ENCODE peak calls at places on chromosome 16, in nine cellular contexts. One of them, this sample, is unnamed.

GRCh38 chr16:918741-919657 is 51.8 kb downstream of the LMF1 start:
- DNase-seq in endodermal cell: no peak
- DNase-seq in body of pancreas: no peak
- DNase-seq in effector memory CD4-positive, alpha-beta T cell: no peak
- DNase-seq in aorta: peak; percentile 36
- DNase-seq in cardiac muscle cell: no peak
- DNase-seq in PC-3: no peak
- DNase-seq in transverse colon: no peak
- DNase-seq in ascending aorta: no peak
- DNase-seq in this sample: no peak

GRCh38 chr16:65889533-65889966 is 476.9 kb upstream of the CDH5 start:
- DNase-seq in endodermal cell: peak; percentile 55
- DNase-seq in body of pancreas: no peak
- DNase-seq in effector memory CD4-positive, alpha-beta T cell: no peak
- DNase-seq in aorta: no peak
- DNase-seq in cardiac muscle cell: peak; percentile 7
- DNase-seq in PC-3: peak; percentile 96
- DNase-seq in transverse colon: no peak
- DNase-seq in ascending aorta: no peak
- DNase-seq in this sample: no peak

GRCh38 chr16:52450906-52451305 is 96.0 kb downstream of the TOX3 start:
- DNase-seq in endodermal cell: no peak
- DNase-seq in body of pancreas: no peak
- DNase-seq in effector memory CD4-positive, alpha-beta T cell: no peak
- DNase-seq in aorta: no peak
- DNase-seq in cardiac muscle cell: no peak
- DNase-seq in PC-3: no peak
- DNase-seq in transverse colon: no peak
- DNase-seq in ascending aorta: no peak
- DNase-seq in this sample: no peak

GRCh38 chr16:24071990-24072389 is 184.1 kb upstream of the CACNG3 start:
- DNase-seq in endodermal cell: no peak
- DNase-seq in body of pancreas: no peak
- DNase-seq in effector memory CD4-positive, alpha-beta T cell: no peak
- DNase-seq in aorta: no peak
- DNase-seq in cardiac muscle cell: no peak
- DNase-seq in PC-3: no peak
- DNase-seq in transverse colon: no peak
- DNase-seq in ascending aorta: no peak
- DNase-seq in this sample: no peak

GRCh38 chr16:70703041-70703834 is 17.4 kb upstream of the MTSS2 start:
- DNase-seq in endodermal cell: peak; percentile 86
- DNase-seq in body of pancreas: no peak
- DNase-seq in effector memory CD4-positive, alpha-beta T cell: no peak
- DNase-seq in aorta: peak; percentile 89
- DNase-seq in cardiac muscle cell: peak; percentile 47
- DNase-seq in PC-3: no peak
- DNase-seq in transverse colon: peak; percentile 47
- DNase-seq in ascending aorta: peak; percentile 80
- DNase-seq in this sample: no peak

GRCh38 chr16:47019563-47019962 is 46.1 kb upstream of the DNAJA2 start:
- DNase-seq in endodermal cell: no peak
- DNase-seq in body of pancreas: no peak
- DNase-seq in effector memory CD4-positive, alpha-beta T cell: no peak
- DNase-seq in aorta: no peak
- DNase-seq in cardiac muscle cell: peak; percentile 21
- DNase-seq in PC-3: peak; percentile 59
- DNase-seq in transverse colon: no peak
- DNase-seq in ascending aorta: no peak
- DNase-seq in this sample: no peak

GRCh38 chr16:1510941-1511351 is 17.8 kb downstream of the TELO2 start:
- DNase-seq in endodermal cell: no peak
- DNase-seq in body of pancreas: no peak
- DNase-seq in effector memory CD4-positive, alpha-beta T cell: no peak
- DNase-seq in aorta: no peak
- DNase-seq in cardiac muscle cell: no peak
- DNase-seq in PC-3: no peak
- DNase-seq in transverse colon: no peak
- DNase-seq in ascending aorta: no peak
- DNase-seq in this sample: no peak

GRCh38 chr16:62050793-62051192 is 14.6 kb upstream of the CDH8 start:
- DNase-seq in endodermal cell: peak; percentile 77
- DNase-seq in body of pancreas: no peak
- DNase-seq in effector memory CD4-positive, alpha-beta T cell: no peak
- DNase-seq in aorta: no peak
- DNase-seq in cardiac muscle cell: no peak
- DNase-seq in PC-3: no peak
- DNase-seq in transverse colon: no peak
- DNase-seq in ascending aorta: no peak
- DNase-seq in this sample: no peak

GRCh38 chr16:71356051-71356740 is 2.3 kb upstream of the CALB2 start:
- DNase-seq in endodermal cell: no peak
- DNase-seq in body of pancreas: no peak
- DNase-seq in effector memory CD4-positive, alpha-beta T cell: no peak
- DNase-seq in aorta: no peak
- DNase-seq in cardiac muscle cell: no peak
- DNase-seq in PC-3: no peak
- DNase-seq in transverse colon: no peak
- DNase-seq in ascending aorta: no peak
- DNase-seq in this sample: no peak

GRCh38 chr16:75733305-75734141 is 7.2 kb upstream of the CPHXL start:
- DNase-seq in endodermal cell: no peak
- DNase-seq in body of pancreas: no peak
- DNase-seq in effector memory CD4-positive, alpha-beta T cell: no peak
- DNase-seq in aorta: peak; percentile 56
- DNase-seq in cardiac muscle cell: peak; percentile 58
- DNase-seq in PC-3: peak; percentile 3
- DNase-seq in transverse colon: no peak
- DNase-seq in ascending aorta: no peak
- DNase-seq in this sample: no peak

GRCh38 chr16:48556210-48556912 is 53.6 kb downstream of the N4BP1 start:
- DNase-seq in endodermal cell: no peak
- DNase-seq in body of pancreas: no peak
- DNase-seq in effector memory CD4-positive, alpha-beta T cell: no peak
- DNase-seq in aorta: no peak
- DNase-seq in cardiac muscle cell: no peak
- DNase-seq in PC-3: no peak
- DNase-seq in transverse colon: no peak
- DNase-seq in ascending aorta: no peak
- DNase-seq in this sample: no peak

GRCh38 chr16:86783626-86784266 is 205.4 kb downstream of the FOXL1 start:
- DNase-seq in endodermal cell: no peak
- DNase-seq in body of pancreas: no peak
- DNase-seq in effector memory CD4-positive, alpha-beta T cell: no peak
- DNase-seq in aorta: peak; percentile 68
- DNase-seq in cardiac muscle cell: no peak
- DNase-seq in PC-3: peak; percentile 89
- DNase-seq in transverse colon: no peak
- DNase-seq in ascending aorta: no peak
- DNase-seq in this sample: no peak

GRCh38 chr16:2530629-2531318 is 434 bp downstream of the CEMP1 start:
- DNase-seq in endodermal cell: peak; percentile 62
- DNase-seq in body of pancreas: peak; percentile 19
- DNase-seq in effector memory CD4-positive, alpha-beta T cell: no peak
- DNase-seq in aorta: peak; percentile 52
- DNase-seq in cardiac muscle cell: no peak
- DNase-seq in PC-3: no peak
- DNase-seq in transverse colon: no peak
- DNase-seq in ascending aorta: no peak
- DNase-seq in this sample: no peak

GRCh38 chr16:4402439-4403132 is 13.8 kb downstream of the CORO7 start:
- DNase-seq in endodermal cell: peak; percentile 96
- DNase-seq in body of pancreas: peak; percentile 86
- DNase-seq in effector memory CD4-positive, alpha-beta T cell: no peak
- DNase-seq in aorta: peak; percentile 88
- DNase-seq in cardiac muscle cell: peak; percentile 86
- DNase-seq in PC-3: peak; percentile 65
- DNase-seq in transverse colon: peak; percentile 85
- DNase-seq in ascending aorta: no peak
- DNase-seq in this sample: peak; percentile 54

GRCh38 chr16:4387769-4388168 is 16.1 kb downstream of the VASN start:
- DNase-seq in endodermal cell: peak; percentile 45
- DNase-seq in body of pancreas: no peak
- DNase-seq in effector memory CD4-positive, alpha-beta T cell: no peak
- DNase-seq in aorta: peak; percentile 53
- DNase-seq in cardiac muscle cell: no peak
- DNase-seq in PC-3: no peak
- DNase-seq in transverse colon: no peak
- DNase-seq in ascending aorta: no peak
- DNase-seq in this sample: no peak

GRCh38 chr16:17275989-17276530 is 194.7 kb downstream of the XYLT1 start:
- DNase-seq in endodermal cell: no peak
- DNase-seq in body of pancreas: no peak
- DNase-seq in effector memory CD4-positive, alpha-beta T cell: no peak
- DNase-seq in aorta: no peak
- DNase-seq in cardiac muscle cell: no peak
- DNase-seq in PC-3: no peak
- DNase-seq in transverse colon: no peak
- DNase-seq in ascending aorta: no peak
- DNase-seq in this sample: no peak

GRCh38 chr16:12971216-12971615 is 69.8 kb downstream of the SHISA9 start:
- DNase-seq in endodermal cell: peak; percentile 56
- DNase-seq in body of pancreas: no peak
- DNase-seq in effector memory CD4-positive, alpha-beta T cell: no peak
- DNase-seq in aorta: no peak
- DNase-seq in cardiac muscle cell: no peak
- DNase-seq in PC-3: peak; percentile 45
- DNase-seq in transverse colon: no peak
- DNase-seq in ascending aorta: no peak
- DNase-seq in this sample: no peak

GRCh38 chr16:6104423-6104822 is 1006.8 kb upstream of the EEF2KMT start:
- DNase-seq in endodermal cell: no peak
- DNase-seq in body of pancreas: no peak
- DNase-seq in effector memory CD4-positive, alpha-beta T cell: no peak
- DNase-seq in aorta: no peak
- DNase-seq in cardiac muscle cell: no peak
- DNase-seq in PC-3: no peak
- DNase-seq in transverse colon: no peak
- DNase-seq in ascending aorta: no peak
- DNase-seq in this sample: no peak

GRCh38 chr16:1097800-1098199 is 1.8 kb upstream of the C1QTNF8 start:
- DNase-seq in endodermal cell: no peak
- DNase-seq in body of pancreas: no peak
- DNase-seq in effector memory CD4-positive, alpha-beta T cell: no peak
- DNase-seq in aorta: peak; percentile 92
- DNase-seq in cardiac muscle cell: no peak
- DNase-seq in PC-3: no peak
- DNase-seq in transverse colon: no peak
- DNase-seq in ascending aorta: peak; percentile 89
- DNase-seq in this sample: peak; percentile 96

GRCh38 chr16:8872967-8873865 is 4.4 kb upstream of the CARHSP1 start:
- DNase-seq in endodermal cell: no peak
- DNase-seq in body of pancreas: no peak
- DNase-seq in effector memory CD4-positive, alpha-beta T cell: no peak
- DNase-seq in aorta: no peak
- DNase-seq in cardiac muscle cell: no peak
- DNase-seq in PC-3: no peak
- DNase-seq in transverse colon: no peak
- DNase-seq in ascending aorta: no peak
- DNase-seq in this sample: no peak

GRCh38 chr16:6913535-6913934 is 419.1 kb upstream of the RBFOX1 start:
- DNase-seq in endodermal cell: no peak
- DNase-seq in body of pancreas: no peak
- DNase-seq in effector memory CD4-positive, alpha-beta T cell: no peak
- DNase-seq in aorta: no peak
- DNase-seq in cardiac muscle cell: no peak
- DNase-seq in PC-3: no peak
- DNase-seq in transverse colon: no peak
- DNase-seq in ascending aorta: no peak
- DNase-seq in this sample: no peak

DNA sequence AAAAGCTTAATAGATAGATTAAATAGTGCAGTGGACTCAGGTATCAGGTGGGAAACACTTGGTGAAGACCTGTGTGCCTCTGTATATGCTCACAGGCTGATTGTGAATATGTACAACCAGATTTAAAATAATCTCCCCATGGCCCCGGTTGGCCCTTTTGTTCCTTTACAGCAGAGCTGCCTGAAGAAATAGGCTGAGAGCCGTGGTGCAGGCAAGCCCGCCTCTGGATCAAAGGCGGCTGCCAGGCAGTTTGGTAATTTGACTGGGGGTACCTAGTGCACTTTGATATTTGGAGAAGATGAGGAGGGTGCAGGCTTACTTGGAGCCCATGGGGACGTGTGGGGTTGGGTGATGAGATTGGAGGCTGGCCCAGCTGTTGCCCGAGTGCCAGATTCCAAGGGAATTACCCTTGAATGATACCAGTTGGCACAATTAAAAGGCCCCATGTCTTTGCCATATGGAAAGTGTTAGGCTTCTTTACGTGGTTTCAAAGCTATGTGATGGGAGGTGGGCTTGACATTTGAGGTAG is 5.0 kb downstream of the NKD1 start:
- DNase-seq in endodermal cell: no peak
- DNase-seq in body of pancreas: no peak
- DNase-seq in effector memory CD4-positive, alpha-beta T cell: no peak
- DNase-seq in aorta: no peak
- DNase-seq in cardiac muscle cell: no peak
- DNase-seq in PC-3: no peak
- DNase-seq in transverse colon: no peak
- DNase-seq in ascending aorta: no peak
- DNase-seq in this sample: no peak
- H3K27ac ChIP-seq in endodermal cell: no peak overlapping the region
- H3K27ac ChIP-seq in body of pancreas: no peak overlapping the region
- H3K27ac ChIP-seq in effector memory CD4-positive, alpha-beta T cell: no peak overlapping the region
- H3K27ac ChIP-seq in aorta: no peak overlapping the region
- H3K27ac ChIP-seq in cardiac muscle cell: no peak overlapping the region
- H3K27ac ChIP-seq in PC-3: no peak overlapping the region
- H3K27ac ChIP-seq in transverse colon: no peak overlapping the region
- H3K27ac ChIP-seq in ascending aorta: peak overlapping the region; percentile 59
- H3K27ac ChIP-seq in this sample: no peak overlapping the region

GRCh38 chr16:79597277-79597676 is 3.3 kb downstream of the MAF start:
- DNase-seq in endodermal cell: no peak
- DNase-seq in body of pancreas: no peak
- DNase-seq in effector memory CD4-positive, alpha-beta T cell: no peak
- DNase-seq in aorta: no peak
- DNase-seq in cardiac muscle cell: peak; percentile 3
- DNase-seq in PC-3: no peak
- DNase-seq in transverse colon: no peak
- DNase-seq in ascending aorta: no peak
- DNase-seq in this sample: no peak
- H3K27ac ChIP-seq in endodermal cell: no peak overlapping the region
- H3K27ac ChIP-seq in body of pancreas: peak overlapping the region; percentile 44
- H3K27ac ChIP-seq in effector memory CD4-positive, alpha-beta T cell: peak overlapping the region; percentile 42
- H3K27ac ChIP-seq in aorta: no peak overlapping the region
- H3K27ac ChIP-seq in cardiac muscle cell: no peak overlapping the region
- H3K27ac ChIP-seq in PC-3: no peak overlapping the region
- H3K27ac ChIP-seq in transverse colon: peak overlapping the region; percentile 85
- H3K27ac ChIP-seq in ascending aorta: no peak overlapping the region
- H3K27ac ChIP-seq in this sample: peak overlapping the region; percentile 95

GRCh38 chr16:16191493-16192167 is 31.7 kb downstream of the ABCC6 start:
- DNase-seq in endodermal cell: peak; percentile 57
- DNase-seq in body of pancreas: no peak
- DNase-seq in effector memory CD4-positive, alpha-beta T cell: no peak
- DNase-seq in aorta: no peak
- DNase-seq in cardiac muscle cell: no peak
- DNase-seq in PC-3: no peak
- DNase-seq in transverse colon: no peak
- DNase-seq in ascending aorta: no peak
- DNase-seq in this sample: no peak
- H3K27ac ChIP-seq in endodermal cell: no peak overlapping the region
- H3K27ac ChIP-seq in body of pancreas: no peak overlapping the region
- H3K27ac ChIP-seq in effector memory CD4-positive, alpha-beta T cell: no peak overlapping the region
- H3K27ac ChIP-seq in aorta: no peak overlapping the region
- H3K27ac ChIP-seq in cardiac muscle cell: no peak overlapping the region
- H3K27ac ChIP-seq in PC-3: no peak overlapping the region
- H3K27ac ChIP-seq in transverse colon: no peak overlapping the region
- H3K27ac ChIP-seq in ascending aorta: no peak overlapping the region
- H3K27ac ChIP-seq in this sample: no peak overlapping the region

GRCh38 chr16:57797216-57797525 is 5.1 kb downstream of the KIFC3 start:
- DNase-seq in endodermal cell: no peak
- DNase-seq in body of pancreas: no peak
- DNase-seq in effector memory CD4-positive, alpha-beta T cell: no peak
- DNase-seq in aorta: no peak
- DNase-seq in cardiac muscle cell: no peak
- DNase-seq in PC-3: no peak
- DNase-seq in transverse colon: no peak
- DNase-seq in ascending aorta: no peak
- DNase-seq in this sample: no peak
- H3K27ac ChIP-seq in endodermal cell: no peak overlapping the region
- H3K27ac ChIP-seq in body of pancreas: peak overlapping the region; percentile 93
- H3K27ac ChIP-seq in effector memory CD4-positive, alpha-beta T cell: no peak overlapping the region
- H3K27ac ChIP-seq in aorta: no peak overlapping the region
- H3K27ac ChIP-seq in cardiac muscle cell: no peak overlapping the region
- H3K27ac ChIP-seq in PC-3: peak overlapping the region; percentile 80
- H3K27ac ChIP-seq in transverse colon: no peak overlapping the region
- H3K27ac ChIP-seq in ascending aorta: no peak overlapping the region
- H3K27ac ChIP-seq in this sample: peak overlapping the region; percentile 90

This sample was measured in gastrocnemius medialis.